ENCODE peak calls at places on chromosomes 16 and 17, in four cellular contexts. One of them, this sample, is unnamed.
A peak's percentile ranks its signal among the peaks of the same experiment; 100 is the strongest.

GRCh38 chr16:54938351-54939346 is 8.0 kb downstream of the IRX5 start:
- DNase-seq in Calu3: no peak
- DNase-seq in glutamatergic neuron: peak; percentile 38
- DNase-seq in nucleus accumbens: no peak
- DNase-seq in this sample: no peak

GRCh38 chr17:41651625-41652460 is 27.5 kb upstream of the KRT17 start:
- DNase-seq in glutamatergic neuron: no peak
- DNase-seq in nucleus accumbens: no peak
- DNase-seq in Calu3: peak; percentile 84
- DNase-seq in this sample: no peak

GRCh38 chr16:28589069-28589468 is 7.8 kb downstream of the SULT1A2 start:
- DNase-seq in glutamatergic neuron: no peak
- DNase-seq in Calu3: no peak
- DNase-seq in nucleus accumbens: no peak
- DNase-seq in this sample: no peak

GRCh38 chr17:66152756-66153155 is 39.2 kb downstream of the CEP112 start:
- DNase-seq in Calu3: no peak
- DNase-seq in glutamatergic neuron: no peak
- DNase-seq in nucleus accumbens: no peak
- DNase-seq in this sample: no peak

GRCh38 chr17:79944251-79944812 is 91.3 kb downstream of the TBC1D16 start:
- DNase-seq in glutamatergic neuron: peak; percentile 16
- DNase-seq in nucleus accumbens: no peak
- DNase-seq in Calu3: no peak
- DNase-seq in this sample: no peak

GRCh38 chr16:28511031-28511430 is 4.4 kb upstream of the IL27 start:
- DNase-seq in nucleus accumbens: no peak
- DNase-seq in glutamatergic neuron: no peak
- DNase-seq in Calu3: peak; percentile 52
- DNase-seq in this sample: no peak

GRCh38 chr16:28052274-28053128 is 11.0 kb downstream of the GSG1L start:
- DNase-seq in glutamatergic neuron: no peak
- DNase-seq in nucleus accumbens: no peak
- DNase-seq in Calu3: no peak
- DNase-seq in this sample: no peak

GRCh38 chr17:30477758-30478115 is 529 bp downstream of the GOSR1 start:
- DNase-seq in nucleus accumbens: no peak
- DNase-seq in Calu3: no peak
- DNase-seq in glutamatergic neuron: no peak
- DNase-seq in this sample: peak; percentile 22

GRCh38 chr16:50814541-50814940 is 72.7 kb downstream of the CYLD start:
- DNase-seq in Calu3: no peak
- DNase-seq in nucleus accumbens: no peak
- DNase-seq in glutamatergic neuron: no peak
- DNase-seq in this sample: no peak

GRCh38 chr17:81438024-81438664 is 42.9 kb downstream of the BAHCC1 start:
- DNase-seq in glutamatergic neuron: no peak
- DNase-seq in nucleus accumbens: peak; percentile 16
- DNase-seq in Calu3: no peak
- DNase-seq in this sample: no peak

GRCh38 chr17:80313160-80313829 is 52.6 kb downstream of the RNF213 start:
- DNase-seq in Calu3: no peak
- DNase-seq in nucleus accumbens: no peak
- DNase-seq in glutamatergic neuron: no peak
- DNase-seq in this sample: no peak

GRCh38 chr16:66898207-66898606 is 17.9 kb downstream of the PDP2 start:
- DNase-seq in Calu3: no peak
- DNase-seq in nucleus accumbens: no peak
- DNase-seq in glutamatergic neuron: no peak
- DNase-seq in this sample: no peak

GRCh38 chr16:424623-425081 is 797 bp upstream of the RAB11FIP3 start:
- DNase-seq in glutamatergic neuron: no peak
- DNase-seq in nucleus accumbens: peak; percentile 62
- DNase-seq in Calu3: no peak
- DNase-seq in this sample: peak; percentile 40

GRCh38 chr16:88355389-88356123 is 27.2 kb upstream of the ZNF469 start:
- DNase-seq in nucleus accumbens: no peak
- DNase-seq in Calu3: no peak
- DNase-seq in glutamatergic neuron: no peak
- DNase-seq in this sample: no peak

GRCh38 chr17:33892677-33893076 is 362.4 kb upstream of the CCL2 start:
- DNase-seq in nucleus accumbens: no peak
- DNase-seq in Calu3: no peak
- DNase-seq in glutamatergic neuron: no peak
- DNase-seq in this sample: no peak

GRCh38 chr17:1460233-1460632 is 4.2 kb upstream of the CRK start:
- DNase-seq in glutamatergic neuron: no peak
- DNase-seq in Calu3: peak; percentile 58
- DNase-seq in nucleus accumbens: no peak
- DNase-seq in this sample: no peak

GRCh38 chr17:14125518-14126125 is 56.3 kb downstream of the COX10 start:
- DNase-seq in glutamatergic neuron: no peak
- DNase-seq in Calu3: no peak
- DNase-seq in nucleus accumbens: no peak
- DNase-seq in this sample: no peak

GRCh38 chr17:16585796-16586195 is 16.8 kb upstream of the ZNF287 start:
- DNase-seq in glutamatergic neuron: no peak
- DNase-seq in Calu3: no peak
- DNase-seq in nucleus accumbens: no peak
- DNase-seq in this sample: no peak

GRCh38 chr17:77365584-77366186 is 224.9 kb downstream of the SEC14L1 start:
- DNase-seq in nucleus accumbens: no peak
- DNase-seq in glutamatergic neuron: no peak
- DNase-seq in Calu3: peak; percentile 72
- DNase-seq in this sample: peak; percentile 76

GRCh38 chr16:76194621-76195015 is 82.6 kb upstream of the CNTNAP4 start:
- DNase-seq in Calu3: no peak
- DNase-seq in nucleus accumbens: no peak
- DNase-seq in glutamatergic neuron: no peak
- DNase-seq in this sample: no peak

GRCh38 chr17:28482551-28483199 is 9.2 kb downstream of the SLC13A2 start:
- DNase-seq in nucleus accumbens: no peak
- DNase-seq in Calu3: peak; percentile 24
- DNase-seq in glutamatergic neuron: no peak
- DNase-seq in this sample: no peak

GRCh38 chr16:85637808-85638186 is 24.7 kb downstream of the GSE1 start:
- DNase-seq in Calu3: no peak
- DNase-seq in nucleus accumbens: no peak
- DNase-seq in glutamatergic neuron: no peak
- DNase-seq in this sample: no peak

GRCh38 chr17:77371888-77372443 is 231.2 kb downstream of the SEC14L1 start:
- DNase-seq in nucleus accumbens: no peak
- DNase-seq in Calu3: no peak
- DNase-seq in glutamatergic neuron: peak; percentile 42
- DNase-seq in this sample: no peak